ENCODE peak calls at places on chromosomes 11 and 22, in five cellular contexts. G, J, C, I and Q are unnamed samples.

GRCh38 chr11:65438257-65439151 is 15.9 kb downstream of the NEAT1 start:
- DNase-seq in G (no peak), J (no peak), C (no peak), I (no peak), Q (no peak)

GRCh38 chr11:34747261-34747660 is 126.4 kb downstream of the EHF start:
- DNase-seq in G (no peak), J (no peak), C (no peak), I (no peak), Q (no peak)

GRCh38 chr22:46079093-46079860 is 71.0 kb upstream of the PPARA start:
- DNase-seq in G (no peak), J (no peak), C (no peak), I (no peak), Q (no peak)

GRCh38 chr11:44834846-44835245 is 108.1 kb downstream of the TSPAN18 start:
- DNase-seq in G (no peak), J (no peak), C (no peak), I (no peak), Q (no peak)

GRCh38 chr22:32237905-32238304 is 17.2 kb downstream of the SLC5A4 start:
- DNase-seq in G (no peak), J (no peak), C (no peak), I (no peak), Q (no peak)

GRCh38 chr11:8293171-8293570 is 29.5 kb upstream of the LMO1 start:
- DNase-seq in G (no peak), J (no peak), C (no peak), I (no peak), Q (no peak)

GRCh38 chr22:19892925-19893324 is 38.3 kb upstream of the GNB1L start:
- DNase-seq in G (no peak), J (no peak), C (no peak), I (no peak), Q (no peak)

GRCh38 chr11:70307176-70307575 is 36.7 kb downstream of the PPFIA1 start:
- DNase-seq in G (no peak), J (no peak), C (no peak), I (no peak), Q (no peak)

GRCh38 chr11:35803115-35803514 is 140.5 kb downstream of the TRIM44 start:
- DNase-seq in G (no peak), J (no peak), C (no peak), I (no peak), Q (no peak)

GRCh38 chr11:131745405-131745804 is 375.0 kb downstream of the NTM start:
- DNase-seq in G (no peak), J (no peak), C (no peak), I (no peak), Q (no peak)

DNA sequence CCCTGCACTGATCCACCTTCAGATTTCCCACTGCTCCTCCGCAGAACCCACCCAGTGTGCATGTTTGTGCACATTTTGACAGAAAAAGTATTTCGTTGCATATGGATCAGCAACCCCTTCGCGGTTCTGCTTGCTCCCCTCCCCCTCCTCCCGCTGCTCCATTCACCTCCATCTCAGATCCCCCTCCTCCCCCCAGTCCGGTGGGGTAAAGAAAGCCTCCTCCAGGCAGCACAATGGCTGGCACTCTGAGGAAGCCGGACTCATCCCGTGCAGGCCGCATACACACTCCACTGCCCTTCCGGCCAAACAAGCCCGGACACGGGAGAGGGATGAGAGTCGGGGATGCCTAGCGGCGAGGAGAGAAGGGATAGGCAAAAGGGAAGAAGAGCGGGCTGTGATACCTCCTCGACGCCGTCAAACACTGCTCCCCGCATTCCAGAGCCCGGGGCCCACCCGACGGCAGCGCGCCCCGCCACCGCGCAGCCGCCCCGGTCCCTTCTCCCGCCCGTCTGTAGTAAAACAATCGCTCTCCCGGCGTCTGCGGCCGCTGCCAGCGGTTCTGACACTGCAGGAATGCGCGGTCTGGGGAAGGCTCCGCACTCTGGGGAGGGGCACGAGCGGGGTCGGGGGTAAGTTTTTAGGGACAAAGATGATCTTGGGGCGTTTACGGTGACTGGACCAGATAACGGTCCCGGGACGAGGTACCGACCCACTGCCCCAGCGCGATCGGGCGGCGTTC is 909 bp downstream of the FEZ1 start:
- DNase-seq in G (no peak), J (no peak), C (peak; percentile 76), I (no peak), Q (no peak)
- TF ChIP-seq ZBTB33 in G (no peak), J (no peak), C (no peak), I (no peak), Q (no peak)

DNA sequence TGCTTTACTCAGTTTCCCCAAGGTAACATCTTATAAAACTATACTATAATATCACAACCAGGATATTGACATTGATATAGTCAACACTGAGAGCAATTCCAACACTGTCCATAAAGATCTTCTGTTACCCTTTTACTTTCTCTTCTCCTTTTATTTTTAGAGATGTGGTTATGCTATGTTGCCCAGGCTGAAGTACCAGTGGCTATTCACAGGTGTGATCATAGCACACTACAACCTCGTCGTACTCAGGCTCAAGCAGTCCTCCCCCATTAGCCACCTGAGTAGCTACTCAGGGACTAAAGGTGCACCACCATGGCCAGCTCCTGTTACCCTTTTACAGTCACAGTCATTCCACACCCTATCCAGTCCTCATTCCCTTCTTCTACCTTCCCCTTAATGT is 119.7 kb downstream of the CWF19L2 start:
- DNase-seq in G (no peak), J (no peak), C (no peak), I (no peak), Q (no peak)
- TF ChIP-seq REST in G (no peak), J (no peak), C (no peak), I (no peak), Q (peak; percentile 2)

GRCh38 chr11:122791836-122792235 is 46.5 kb upstream of the CRTAM start:
- DNase-seq in G (no peak), J (no peak), C (no peak), I (no peak), Q (no peak)
- TF ChIP-seq ZBTB33 in G (no peak), J (no peak), C (no peak), I (no peak), Q (no peak)

DNA sequence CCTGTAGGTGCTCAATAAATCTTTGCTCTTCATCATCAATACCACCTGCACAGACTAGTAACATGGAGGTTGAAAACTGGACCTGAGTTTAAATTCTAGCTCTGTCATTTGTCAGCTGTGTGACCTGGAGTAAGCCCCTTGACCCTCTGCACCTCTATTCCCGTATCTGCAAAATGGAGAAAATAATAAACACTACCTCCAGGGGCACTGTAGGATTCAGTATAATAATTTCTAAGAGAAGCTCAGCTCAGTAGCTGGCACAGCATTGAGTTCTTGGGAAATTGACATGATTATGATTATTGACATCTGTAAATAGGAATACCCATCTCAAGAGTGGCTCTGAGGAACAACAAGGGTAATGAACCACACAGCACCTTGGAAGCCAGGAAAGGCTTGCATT is 78.4 kb downstream of the MN1 start:
- DNase-seq in G (no peak), J (no peak), C (no peak), I (no peak), Q (no peak)
- TF ChIP-seq REST in G (no peak), J (no peak), C (no peak), I (no peak), Q (no peak)

GRCh38 chr11:72871089-72871488 is 56.9 kb downstream of the ATG16L2 start:
- DNase-seq in G (no peak), J (no peak), C (no peak), I (no peak), Q (no peak)
- TF ChIP-seq ZBTB33 in G (no peak), J (no peak), C (no peak), I (no peak), Q (no peak)

GRCh38 chr22:21052715-21053459 is 7.1 kb downstream of the LRRC74B start:
- DNase-seq in G (no peak), J (no peak), C (no peak), I (no peak), Q (no peak)
- TF ChIP-seq REST in G (no peak), J (no peak), C (no peak), I (no peak), Q (no peak)